ENCODE peak calls at places on chromosomes 5 and 9, in six cellular contexts. H, W, F, P, I and C are unnamed samples.

GRCh38 chr9:122821278-122821952 is 7.0 kb downstream of the PDCL start:
- DNase-seq in H (no peak), W (no peak), F (no peak), P (no peak), I (peak; percentile 65), C (no peak)

GRCh38 chr5:1706428-1706827 is 93.2 kb downstream of the MRPL36 start:
- DNase-seq in H (no peak), W (no peak), F (no peak), P (no peak), I (no peak), C (no peak)

GRCh38 chr9:26949604-26950003 is 2.6 kb upstream of the PLAA start:
- DNase-seq in H (no peak), W (no peak), F (no peak), P (no peak), I (no peak), C (no peak)

GRCh38 chr9:2336055-2336454 is 285.5 kb upstream of the VLDLR start:
- DNase-seq in H (no peak), W (no peak), F (no peak), P (no peak), I (no peak), C (no peak)

GRCh38 chr5:43192558-43193170 is 639 bp downstream of the NIM1K start:
- DNase-seq in H (peak; percentile 36), W (peak; percentile 61), F (peak; percentile 50), P (peak; percentile 29), I (peak; percentile 69), C (no peak)

GRCh38 chr5:9156282-9156681 is 389.6 kb downstream of the SEMA5A start:
- DNase-seq in H (peak; percentile 33), W (no peak), F (peak; percentile 24), P (no peak), I (peak; percentile 72), C (no peak)

GRCh38 chr5:172426086-172426485 is 28.2 kb downstream of the SH3PXD2B start:
- DNase-seq in H (no peak), W (no peak), F (no peak), P (no peak), I (peak; percentile 55), C (no peak)

GRCh38 chr9:112921549-112921948 is 30.9 kb upstream of the SLC46A2 start:
- DNase-seq in H (peak; percentile 33), W (peak; percentile 50), F (no peak), P (no peak), I (no peak), C (no peak)

GRCh38 chr5:54311178-54311811 is 922 bp upstream of the ARL15 start:
- DNase-seq in H (peak; percentile 24), W (no peak), F (no peak), P (no peak), I (no peak), C (no peak)

GRCh38 chr5:92795633-92796032 is 785.4 kb downstream of the NR2F1-AS1 start:
- DNase-seq in H (no peak), W (no peak), F (no peak), P (no peak), I (no peak), C (no peak)

GRCh38 chr9:35518212-35518917 is 28.5 kb downstream of the RUSC2 start:
- DNase-seq in H (peak; percentile 57), W (no peak), F (no peak), P (no peak), I (peak; percentile 57), C (no peak)

GRCh38 chr5:15584528-15584927 is 84.5 kb downstream of the FBXL7 start:
- DNase-seq in H (no peak), W (no peak), F (no peak), P (no peak), I (no peak), C (no peak)

GRCh38 chr9:71719585-71719984 is 48.7 kb downstream of the CEMIP2 start:
- DNase-seq in H (no peak), W (no peak), F (no peak), P (no peak), I (no peak), C (no peak)

GRCh38 chr5:56922922-56923321 is 13.5 kb downstream of the SETD9 start:
- DNase-seq in H (no peak), W (no peak), F (no peak), P (no peak), I (no peak), C (no peak)

GRCh38 chr5:35877655-35878054 is 21.0 kb downstream of the IL7R start:
- DNase-seq in H (no peak), W (no peak), F (no peak), P (no peak), I (no peak), C (no peak)

GRCh38 chr9:530681-531080 is 310.8 kb upstream of the DMRT1 start:
- DNase-seq in H (no peak), W (no peak), F (no peak), P (no peak), I (peak; percentile 65), C (no peak)

GRCh38 chr5:126486332-126486731 is 63.1 kb downstream of the GRAMD2B start:
- DNase-seq in H (no peak), W (no peak), F (no peak), P (no peak), I (no peak), C (no peak)

GRCh38 chr9:36147441-36148175 is 11.1 kb downstream of the GLIPR2 start:
- DNase-seq in H (no peak), W (no peak), F (no peak), P (no peak), I (no peak), C (no peak)

GRCh38 chr9:23768861-23769260 is 57.2 kb downstream of the ELAVL2 start:
- DNase-seq in H (no peak), W (no peak), F (no peak), P (no peak), I (no peak), C (no peak)

GRCh38 chr5:100900142-100900795 is 2.8 kb downstream of the ST8SIA4 start:
- DNase-seq in H (peak; percentile 23), W (peak; percentile 77), F (peak; percentile 69), P (no peak), I (peak; percentile 56), C (no peak)

GRCh38 chr5:83776437-83777031 is 55.9 kb upstream of the HAPLN1 start:
- DNase-seq in H (no peak), W (no peak), F (no peak), P (no peak), I (no peak), C (no peak)

GRCh38 chr5:127358274-127358673 is 67.7 kb downstream of the MEGF10 start:
- DNase-seq in H (no peak), W (no peak), F (no peak), P (no peak), I (no peak), C (no peak)

GRCh38 chr9:96490534-96491078 is 40.6 kb downstream of the HABP4 start:
- DNase-seq in H (no peak), W (no peak), F (no peak), P (no peak), I (no peak), C (no peak)

GRCh38 chr5:44661851-44662250 is 146.9 kb upstream of the MRPS30 start:
- DNase-seq in H (no peak), W (no peak), F (no peak), P (no peak), I (no peak), C (no peak)

GRCh38 chr9:129989740-129990139 is 53.2 kb downstream of the FNBP1 start:
- DNase-seq in H (no peak), W (no peak), F (no peak), P (no peak), I (no peak), C (no peak)

GRCh38 chr5:146622391-146622790 is 106.4 kb upstream of the GPR151 start:
- DNase-seq in H (no peak), W (no peak), F (no peak), P (no peak), I (no peak), C (no peak)

GRCh38 chr5:128673970-128674369 is 135.9 kb upstream of the FBN2 start:
- DNase-seq in H (peak; percentile 8), W (peak; percentile 23), F (no peak), P (no peak), I (no peak), C (no peak)